ENCODE peak calls at places on chromosomes 2 and 18, in ten cellular contexts. R, U, C, V, B, K, A, E, F and W are unnamed samples.

GRCh38 chr2:19801367-19802087 is 100.3 kb downstream of the TTC32 start:
- DNase-seq in K (no peak), U (no peak), B (peak), F (no peak), R (no peak), C (peak), V (no peak), E (peak), A (peak), W (no peak)

GRCh38 chr2:241775223-241776177 is 1.1 kb upstream of the GAL3ST2 start:
- DNase-seq in R (no peak), E (no peak), A (no peak), C (no peak), K (no peak), F (peak), B (no peak), V (no peak), U (no peak), W (no peak)

GRCh38 chr2:46008082-46008870 is 288.9 kb upstream of the EPAS1 start:
- DNase-seq in V (no peak), B (no peak), F (no peak), R (no peak), K (no peak), C (peak), U (no peak), E (peak), A (no peak), W (no peak)

GRCh38 chr2:214169736-214170135 is 241.1 kb upstream of the VWC2L start:
- DNase-seq in R (no peak), E (peak), C (no peak), U (no peak), V (no peak), B (no peak), F (no peak), K (no peak), A (peak), W (no peak)

GRCh38 chr2:44168684-44169154 is at the start of gene PPM1B:
- DNase-seq in C (no peak), A (no peak), F (peak), B (no peak), K (peak), U (peak), V (peak), E (no peak), R (no peak), W (peak)

GRCh38 chr2:175097297-175097696 is 70.7 kb downstream of the ATF2 start:
- DNase-seq in V (no peak), R (no peak), B (no peak), F (no peak), C (peak), E (peak), K (no peak), U (no peak), A (peak), W (no peak)

GRCh38 chr2:120398961-120399888 is 53.3 kb downstream of the INHBB start:
- DNase-seq in C (no peak), V (no peak), K (no peak), F (peak), R (no peak), U (peak), A (peak), B (no peak), E (no peak), W (no peak)

GRCh38 chr2:190470256-190470826 is 62.2 kb downstream of the MFSD6 start:
- DNase-seq in U (no peak), A (no peak), B (no peak), E (no peak), F (no peak), K (no peak), V (no peak), R (no peak), C (peak), W (no peak)

GRCh38 chr2:199315299-199316179 is 142.2 kb downstream of the SATB2 start:
- DNase-seq in E (peak), C (peak), U (peak), R (peak), V (peak), F (no peak), B (no peak), A (peak), K (peak), W (no peak)

GRCh38 chr2:240220371-240220770 is 79.9 kb upstream of the OTOS start:
- DNase-seq in U (no peak), V (no peak), F (no peak), R (no peak), B (no peak), E (peak), K (no peak), A (peak), C (peak), W (no peak)

GRCh38 chr2:3633089-3633981 is 24.7 kb upstream of the ALLC start:
- DNase-seq in F (peak), V (no peak), B (no peak), A (peak), C (peak), U (no peak), K (no peak), E (peak), R (no peak), W (no peak)
- TF ChIP-seq CTCF in F (no peak), V (no peak), B (no peak), A (no peak), C (no peak), U (no peak), K (no peak), E (no peak), R (no peak), W (no peak)

DNA sequence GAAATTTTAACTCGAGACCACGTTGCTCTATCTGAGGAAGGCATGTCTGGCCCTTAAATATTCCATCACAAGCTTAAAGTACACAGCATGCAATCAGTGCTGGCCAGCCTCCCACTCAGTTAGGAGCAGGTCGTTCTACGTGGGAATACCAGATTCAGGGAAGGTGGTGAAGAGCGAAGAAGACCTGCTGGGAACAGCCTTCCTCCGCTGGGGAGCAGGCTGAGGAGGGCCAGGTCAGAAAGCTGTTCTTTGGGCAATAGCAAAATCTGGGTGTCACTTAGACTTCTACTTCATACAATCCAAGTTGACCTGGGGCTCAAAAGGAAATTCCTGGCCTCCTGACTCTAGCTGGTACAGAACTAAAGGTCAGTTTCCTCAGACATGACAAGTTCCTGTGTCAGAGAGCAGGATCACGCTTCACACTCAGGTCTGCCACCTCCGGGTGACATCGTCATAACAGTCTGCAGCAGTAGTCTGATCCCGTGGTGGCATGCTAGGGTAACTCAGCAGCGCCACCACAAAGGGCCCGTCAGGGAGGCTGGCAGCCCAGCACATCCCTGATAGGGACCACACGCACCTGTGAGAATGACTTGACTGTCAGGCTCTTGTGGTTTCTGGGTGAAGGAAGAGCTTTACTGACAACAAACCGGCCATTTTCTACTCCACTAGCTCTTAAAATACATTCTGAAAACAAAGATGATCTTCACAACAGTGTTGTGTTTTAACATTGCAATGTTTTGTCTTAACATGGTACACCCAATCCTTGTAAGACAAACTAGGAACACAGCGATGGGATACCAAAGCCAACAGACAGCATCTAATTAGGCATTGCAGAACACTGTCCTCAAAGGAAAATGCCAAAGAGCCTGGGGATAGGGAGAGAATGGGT is 35.2 kb upstream of the NAPG start:
- DNase-seq in U (peak), B (no peak), A (peak), K (no peak), F (peak), V (no peak), C (no peak), E (no peak), R (peak), W (no peak)
- TF ChIP-seq CTCF in U (peak), B (no peak), A (no peak), K (peak), F (peak), V (no peak), C (no peak), E (no peak), R (peak), W (no peak)

GRCh38 chr18:45155526-45155925 is 459.8 kb upstream of the SLC14A2 start:
- DNase-seq in U (no peak), R (no peak), A (peak), V (no peak), B (no peak), K (no peak), F (no peak), C (no peak), E (no peak), W (no peak)

GRCh38 chr18:45151645-45152044 is 463.6 kb upstream of the SLC14A2 start:
- DNase-seq in C (no peak), K (no peak), B (no peak), R (no peak), F (no peak), U (no peak), V (no peak), E (no peak), A (no peak), W (no peak)

DNA sequence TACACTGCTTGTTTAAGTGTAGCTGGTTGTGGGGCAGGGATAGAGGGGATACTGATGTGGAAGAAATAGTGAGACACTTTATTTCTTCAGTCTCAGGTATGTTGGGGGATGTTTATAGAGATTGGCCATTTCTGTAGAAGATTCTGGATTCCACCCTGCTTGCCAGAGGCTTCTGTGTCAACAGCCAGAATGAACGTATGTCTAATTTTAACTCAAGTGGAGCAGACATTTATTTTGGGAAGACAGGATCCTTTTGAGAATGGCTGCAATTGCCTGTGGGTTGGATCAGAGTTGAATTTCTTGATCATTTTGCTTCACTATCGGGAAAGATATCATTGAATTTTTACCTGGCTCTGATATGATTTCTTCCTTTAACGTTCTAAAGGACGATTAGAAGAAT is 465.6 kb upstream of the SLC14A2 start:
- DNase-seq in C (no peak), U (no peak), R (no peak), F (no peak), A (no peak), K (no peak), B (no peak), V (no peak), E (no peak), W (no peak)
- TF ChIP-seq CTCF in C (no peak), U (no peak), R (no peak), F (no peak), A (no peak), K (no peak), B (no peak), V (no peak), E (no peak), W (no peak)

GRCh38 chr18:36412778-36413177 is 115.3 kb downstream of the FHOD3 start:
- DNase-seq in E (no peak), U (no peak), C (peak), A (peak), R (peak), K (no peak), V (no peak), F (no peak), B (no peak), W (no peak)
- TF ChIP-seq CTCF in E (peak), U (peak), C (peak), A (peak), R (peak), K (peak), V (peak), F (no peak), B (no peak), W (no peak)